ENCODE peak calls at places on chromosomes 2 and 18, in five cellular contexts. One of them, this sample, is unnamed.

GRCh38 chr2:163657257-163657656 is 78.6 kb downstream of the FIGN start:
- DNase-seq in NT2/D1: no peak
- DNase-seq in lung: no peak
- DNase-seq in H1: no peak
- DNase-seq in psoas muscle: no peak
- DNase-seq in this sample: peak; percentile 55

GRCh38 chr2:126482582-126483464 is 173.1 kb upstream of the GYPC start:
- DNase-seq in NT2/D1: no peak
- DNase-seq in lung: no peak
- DNase-seq in H1: peak; percentile 48
- DNase-seq in psoas muscle: no peak
- DNase-seq in this sample: no peak

GRCh38 chr18:3059272-3059671 is 46.3 kb upstream of the LPIN2 start:
- DNase-seq in NT2/D1: no peak
- DNase-seq in lung: no peak
- DNase-seq in H1: no peak
- DNase-seq in psoas muscle: no peak
- DNase-seq in this sample: no peak

GRCh38 chr2:73091696-73092095 is 20.2 kb upstream of the SFXN5 start:
- DNase-seq in NT2/D1: no peak
- DNase-seq in lung: no peak
- DNase-seq in H1: no peak
- DNase-seq in psoas muscle: no peak
- DNase-seq in this sample: no peak

GRCh38 chr2:130243359-130243758 is 45.1 kb upstream of the TUBA3E start:
- DNase-seq in NT2/D1: no peak
- DNase-seq in lung: no peak
- DNase-seq in H1: no peak
- DNase-seq in psoas muscle: no peak
- DNase-seq in this sample: no peak

GRCh38 chr2:148565272-148565894 is 79.2 kb upstream of the EPC2 start:
- DNase-seq in NT2/D1: no peak
- DNase-seq in lung: no peak
- DNase-seq in H1: no peak
- DNase-seq in psoas muscle: no peak
- DNase-seq in this sample: no peak

GRCh38 chr18:10661333-10661732 is 135.5 kb downstream of the NAPG start:
- DNase-seq in NT2/D1: no peak
- DNase-seq in lung: no peak
- DNase-seq in H1: no peak
- DNase-seq in psoas muscle: no peak
- DNase-seq in this sample: peak; percentile 80

GRCh38 chr18:55256568-55257289 is 297.5 kb upstream of the CCDC68 start:
- DNase-seq in NT2/D1: no peak
- DNase-seq in lung: no peak
- DNase-seq in H1: no peak
- DNase-seq in psoas muscle: no peak
- DNase-seq in this sample: peak; percentile 13

GRCh38 chr18:48974304-48975220 is 23.8 kb upstream of the SMAD7 start:
- DNase-seq in NT2/D1: no peak
- DNase-seq in lung: no peak
- DNase-seq in H1: no peak
- DNase-seq in psoas muscle: no peak
- DNase-seq in this sample: no peak

GRCh38 chr2:28451793-28452533 is 43.9 kb upstream of the PLB1 start:
- DNase-seq in NT2/D1: no peak
- DNase-seq in lung: no peak
- DNase-seq in H1: no peak
- DNase-seq in psoas muscle: no peak
- DNase-seq in this sample: no peak

GRCh38 chr2:235614900-235615712 is 121.3 kb downstream of the AGAP1 start:
- DNase-seq in NT2/D1: no peak
- DNase-seq in lung: peak; percentile 36
- DNase-seq in H1: no peak
- DNase-seq in psoas muscle: peak; percentile 75
- DNase-seq in this sample: no peak

GRCh38 chr2:191109888-191110287 is 40.9 kb downstream of the STAT4 start:
- DNase-seq in NT2/D1: no peak
- DNase-seq in lung: no peak
- DNase-seq in H1: no peak
- DNase-seq in psoas muscle: no peak
- DNase-seq in this sample: no peak

GRCh38 chr2:30332791-30333453 is 101.6 kb downstream of the LBH start:
- DNase-seq in NT2/D1: no peak
- DNase-seq in lung: no peak
- DNase-seq in H1: no peak
- DNase-seq in psoas muscle: no peak
- DNase-seq in this sample: no peak

GRCh38 chr2:33477473-33478468 is 1.3 kb downstream of the RASGRP3 start:
- DNase-seq in NT2/D1: no peak
- DNase-seq in lung: no peak
- DNase-seq in H1: no peak
- DNase-seq in psoas muscle: no peak
- DNase-seq in this sample: peak; percentile 1

GRCh38 chr18:159037-159652 is 788 bp downstream of the USP14 start:
- DNase-seq in NT2/D1: no peak
- DNase-seq in lung: no peak
- DNase-seq in H1: peak; percentile 41
- DNase-seq in psoas muscle: no peak
- DNase-seq in this sample: peak; percentile 30

GRCh38 chr2:100539221-100539620 is 23.6 kb upstream of the PDCL3 start:
- DNase-seq in NT2/D1: no peak
- DNase-seq in lung: no peak
- DNase-seq in H1: no peak
- DNase-seq in psoas muscle: no peak
- DNase-seq in this sample: no peak

GRCh38 chr2:54757496-54757895 is 34.0 kb downstream of the EML6 start:
- DNase-seq in NT2/D1: peak; percentile 11
- DNase-seq in lung: no peak
- DNase-seq in H1: no peak
- DNase-seq in psoas muscle: no peak
- DNase-seq in this sample: peak; percentile 39

GRCh38 chr2:21261591-21261990 is 137.8 kb downstream of the TDRD15 start:
- DNase-seq in NT2/D1: no peak
- DNase-seq in lung: no peak
- DNase-seq in H1: no peak
- DNase-seq in psoas muscle: no peak
- DNase-seq in this sample: no peak

GRCh38 chr2:141557329-141558098 is 573.3 kb downstream of the LRP1B start:
- DNase-seq in NT2/D1: no peak
- DNase-seq in lung: no peak
- DNase-seq in H1: no peak
- DNase-seq in psoas muscle: no peak
- DNase-seq in this sample: peak; percentile 97

GRCh38 chr18:39788395-39788794 is 2166.6 kb upstream of the PIK3C3 start:
- DNase-seq in NT2/D1: no peak
- DNase-seq in lung: no peak
- DNase-seq in H1: no peak
- DNase-seq in psoas muscle: no peak
- DNase-seq in this sample: peak; percentile 93

GRCh38 chr2:37370666-37371065 is 26.2 kb downstream of the QPCT start:
- DNase-seq in NT2/D1: no peak
- DNase-seq in lung: no peak
- DNase-seq in H1: no peak
- DNase-seq in psoas muscle: no peak
- DNase-seq in this sample: no peak

GRCh38 chr2:220353897-220354296 is 726.5 kb downstream of the SLC4A3 start:
- DNase-seq in NT2/D1: no peak
- DNase-seq in lung: no peak
- DNase-seq in H1: no peak
- DNase-seq in psoas muscle: no peak
- DNase-seq in this sample: peak; percentile 93

DNA sequence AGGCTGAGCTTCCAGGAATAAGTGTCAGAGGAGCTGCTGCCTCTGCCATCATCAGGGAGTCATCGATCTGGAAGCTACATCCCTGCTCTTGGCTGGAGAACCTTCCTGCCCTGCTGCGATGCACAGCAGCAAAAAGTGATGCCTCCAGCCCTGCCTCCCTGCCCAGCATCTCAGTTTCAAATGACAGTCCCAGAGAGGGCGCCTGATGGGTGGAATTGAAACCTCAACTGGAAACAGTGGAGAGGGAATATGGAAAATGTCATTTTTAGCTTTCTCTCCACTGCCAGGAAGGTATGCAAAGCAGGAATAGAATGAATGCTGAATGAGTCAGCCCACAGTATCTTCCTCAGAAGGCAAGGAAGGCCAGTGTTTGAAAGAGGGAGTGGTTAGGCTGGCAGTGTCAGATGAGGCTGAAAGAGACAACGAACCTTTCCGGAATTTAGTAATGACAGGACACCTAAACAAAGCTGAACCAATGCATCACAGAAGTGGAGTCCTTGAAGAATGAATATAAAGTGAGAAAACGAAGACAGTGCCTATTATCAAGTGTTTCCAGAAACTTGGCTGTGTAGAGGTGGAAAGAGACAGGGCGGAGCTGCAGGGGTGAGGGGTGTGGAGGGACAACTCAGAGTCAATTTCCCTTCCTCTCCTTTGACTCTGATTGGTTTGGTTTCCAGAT is 153.9 kb upstream of the NDUFV2 start:
- DNase-seq in NT2/D1: no peak
- DNase-seq in lung: no peak
- DNase-seq in H1: no peak
- DNase-seq in psoas muscle: no peak
- DNase-seq in this sample: peak; percentile 92
- H3K4me3 ChIP-seq in NT2/D1: no peak overlapping the region
- H3K4me3 ChIP-seq in lung: no peak overlapping the region
- H3K4me3 ChIP-seq in H1: no peak overlapping the region
- H3K4me3 ChIP-seq in psoas muscle: no peak overlapping the region
- H3K4me3 ChIP-seq in this sample: no peak overlapping the region

DNA sequence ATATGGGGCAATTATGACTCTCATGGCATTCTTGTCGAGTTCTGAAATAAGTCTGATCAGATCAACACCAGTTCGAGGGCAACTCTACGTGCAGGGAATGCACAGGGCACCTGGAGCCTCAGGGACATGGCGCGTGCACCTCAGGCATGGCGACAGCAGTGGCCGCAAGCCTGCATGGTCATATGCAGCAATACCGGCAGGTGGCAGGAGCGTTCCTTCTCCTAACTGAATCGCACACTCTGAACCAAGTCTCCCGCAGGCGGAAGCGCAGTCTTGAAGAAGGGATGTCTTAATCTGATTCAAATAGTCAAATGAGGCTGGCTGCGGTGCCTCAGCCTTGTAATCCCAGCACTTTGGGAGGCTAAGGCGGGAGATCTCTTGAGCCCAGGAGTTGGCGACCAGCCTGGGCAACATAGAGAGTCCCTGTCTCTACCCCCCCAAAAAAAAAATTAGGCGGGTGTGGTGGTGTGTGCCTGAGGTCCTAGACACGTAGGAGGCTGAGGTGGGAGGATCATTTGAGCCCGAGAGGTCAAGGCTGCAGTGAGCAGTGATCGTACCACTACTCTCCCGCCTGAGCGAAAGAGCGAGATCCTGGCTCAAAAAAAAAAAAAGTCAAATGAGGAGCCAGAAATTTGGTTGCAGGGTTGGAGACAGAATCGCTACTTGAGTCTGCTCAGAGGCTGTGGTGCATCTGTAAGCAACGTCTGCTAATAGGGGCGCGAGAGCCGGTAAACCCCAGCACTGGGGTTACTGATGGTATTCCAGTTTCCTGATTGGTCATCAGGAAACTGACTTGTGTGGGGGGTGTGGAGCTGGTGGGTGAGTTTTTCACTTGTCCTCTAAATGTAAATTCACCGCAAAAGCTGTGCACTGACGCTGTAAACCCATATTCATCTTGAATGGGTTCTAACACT is 28.8 kb downstream of the FHL2 start:
- DNase-seq in NT2/D1: peak; percentile 78
- DNase-seq in lung: peak; percentile 85
- DNase-seq in H1: peak; percentile 89
- DNase-seq in psoas muscle: peak; percentile 85
- DNase-seq in this sample: peak; percentile 90
- H3K4me3 ChIP-seq in NT2/D1: no peak overlapping the region
- H3K4me3 ChIP-seq in lung: no peak overlapping the region
- H3K4me3 ChIP-seq in H1: no peak overlapping the region
- H3K4me3 ChIP-seq in psoas muscle: no peak overlapping the region
- H3K4me3 ChIP-seq in this sample: no peak overlapping the region

DNA sequence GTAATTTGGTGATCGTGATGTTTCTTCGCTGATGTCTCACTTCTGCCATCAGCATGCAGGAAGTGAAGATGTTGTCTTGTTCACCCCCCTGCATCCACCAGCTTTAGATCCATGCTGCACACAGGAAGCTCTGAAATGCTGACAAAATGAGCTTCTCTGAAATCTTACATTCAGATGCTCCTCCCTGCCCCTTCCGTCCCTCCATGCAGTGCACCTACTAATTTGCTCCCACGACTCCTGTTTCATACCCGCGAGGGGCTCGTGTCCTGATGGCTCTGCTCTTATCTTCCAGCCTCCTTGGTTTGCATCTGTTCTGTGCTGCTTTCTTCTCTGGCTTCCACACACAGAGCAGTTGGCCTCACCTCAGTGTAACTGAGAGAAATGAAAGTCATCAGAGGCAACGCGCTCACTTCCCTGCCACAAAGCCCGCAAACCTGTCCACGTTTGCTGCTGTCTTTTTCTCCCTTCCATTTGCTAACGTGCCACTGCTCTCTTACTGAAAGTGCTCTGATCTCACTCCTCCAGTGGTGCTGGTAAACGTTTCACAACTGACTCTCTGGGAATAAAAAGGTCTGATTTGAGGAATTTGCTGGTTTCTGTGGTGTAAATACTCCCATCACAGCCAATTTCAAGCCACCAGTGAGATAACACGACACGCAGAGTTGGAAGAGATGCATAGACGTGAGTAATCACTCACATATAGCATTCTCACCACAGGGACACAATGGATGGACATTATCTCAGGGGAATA is 41.0 kb upstream of the MGAT4A start:
- DNase-seq in NT2/D1: no peak
- DNase-seq in lung: no peak
- DNase-seq in H1: no peak
- DNase-seq in psoas muscle: no peak
- DNase-seq in this sample: no peak
- H3K4me3 ChIP-seq in NT2/D1: no peak overlapping the region
- H3K4me3 ChIP-seq in lung: no peak overlapping the region
- H3K4me3 ChIP-seq in H1: no peak overlapping the region
- H3K4me3 ChIP-seq in psoas muscle: peak overlapping the region; percentile 27
- H3K4me3 ChIP-seq in this sample: no peak overlapping the region

DNA sequence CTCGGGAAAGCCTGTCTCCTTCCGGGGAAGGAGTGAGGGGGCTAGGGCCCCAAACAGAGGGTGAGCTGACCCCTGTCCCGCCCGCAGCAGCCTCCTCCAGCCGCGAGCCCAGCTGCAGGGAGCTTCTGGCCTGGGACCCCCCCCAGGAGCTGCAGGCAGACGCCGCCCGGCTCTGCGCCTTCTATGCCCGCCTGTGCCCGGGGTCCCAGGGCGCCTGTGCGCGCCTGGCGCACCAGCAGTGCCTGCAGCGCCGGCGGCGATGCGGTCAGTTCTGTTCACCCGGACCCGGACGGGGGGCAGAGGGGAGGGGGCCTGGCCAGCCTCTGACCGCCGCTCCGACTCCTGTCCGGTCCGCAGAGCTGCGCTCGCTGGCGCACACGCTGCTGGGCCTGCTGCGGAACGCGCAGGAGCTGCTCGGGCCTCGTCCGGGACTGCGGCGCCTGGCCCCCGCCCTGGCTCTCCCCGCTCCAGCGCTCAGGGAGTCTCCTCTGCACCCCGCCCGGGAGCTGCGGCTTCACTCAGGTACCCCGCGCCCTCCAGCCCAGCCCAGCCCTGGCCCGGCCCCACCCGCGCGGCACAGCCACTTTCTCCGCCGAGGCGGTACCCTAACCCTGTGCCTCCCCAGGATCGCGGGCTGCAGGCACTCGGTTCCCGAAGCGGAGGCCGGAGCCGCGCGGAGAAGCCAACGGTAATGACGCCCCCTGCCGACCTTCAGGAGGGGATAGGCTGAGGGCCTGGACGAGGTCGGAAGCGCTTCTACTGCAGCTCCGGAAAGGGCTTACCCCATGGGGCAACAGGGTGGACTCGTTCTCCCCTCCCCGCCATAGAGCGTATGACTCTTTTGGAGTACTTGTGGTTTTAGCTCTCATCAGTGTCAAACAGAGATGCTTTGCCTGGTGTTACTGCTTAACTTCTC is 2.0 kb upstream of the CHRND start:
- DNase-seq in NT2/D1: peak; percentile 82
- DNase-seq in lung: no peak
- DNase-seq in H1: peak; percentile 90
- DNase-seq in psoas muscle: peak; percentile 59
- DNase-seq in this sample: peak; percentile 48
- H3K4me3 ChIP-seq in NT2/D1: peak overlapping the region; percentile 43
- H3K4me3 ChIP-seq in lung: no peak overlapping the region
- H3K4me3 ChIP-seq in H1: peak overlapping the region; percentile 41
- H3K4me3 ChIP-seq in psoas muscle: peak overlapping the region; percentile 81
- H3K4me3 ChIP-seq in this sample: no peak overlapping the region